ENCODE peak calls at places on chromosomes 4 and X, in ten cellular contexts. G, S, M, X, B, V, A, H, P and K are unnamed samples.

GRCh38 chr4:69896530-69897116 is 34.2 kb upstream of the CSN1S1 start:
- DNase-seq in G (no peak), S (peak), M (no peak), X (peak), B (peak), V (no peak), A (no peak), H (no peak), P (no peak), K (no peak)

GRCh38 chr4:74133786-74134499 is 24.0 kb upstream of the MTHFD2L start:
- DNase-seq in G (peak), S (peak), M (peak), X (peak), B (peak), V (peak), A (peak), H (peak), P (peak), K (peak)

GRCh38 chr4:72295966-72296557 is 264.3 kb downstream of the NPFFR2 start:
- DNase-seq in G (peak), S (peak), M (no peak), X (peak), B (peak), V (no peak), A (no peak), H (no peak), P (peak), K (no peak)

GRCh38 chr4:161546902-161547301 is 616.9 kb downstream of the FSTL5 start:
- DNase-seq in G (no peak), S (no peak), M (no peak), X (peak), B (no peak), V (no peak), A (no peak), H (no peak), P (no peak), K (no peak)

GRCh38 chrX:153525451-153525850 is 8.0 kb downstream of the ATP2B3 start:
- DNase-seq in G (no peak), S (no peak), M (no peak), X (no peak), B (no peak), V (no peak), A (no peak), H (no peak), P (no peak), K (no peak)

GRCh38 chr4:187929024-187929423 is 66.5 kb upstream of the ZFP42 start:
- DNase-seq in G (no peak), S (peak), M (no peak), X (no peak), B (no peak), V (no peak), A (no peak), H (no peak), P (peak), K (no peak)

GRCh38 chrX:1205681-1206611 is 6.5 kb downstream of the CRLF2 start:
- DNase-seq in G (peak), S (peak), M (no peak), X (peak), B (no peak), V (no peak), A (no peak), H (no peak), P (peak), K (peak)

GRCh38 chr4:159384619-159385018 is 281.7 kb downstream of the RAPGEF2 start:
- DNase-seq in G (no peak), S (no peak), M (no peak), X (peak), B (no peak), V (no peak), A (no peak), H (no peak), P (peak), K (no peak)

GRCh38 chr4:140094701-140095420 is 59.1 kb downstream of the MAML3 start:
- DNase-seq in G (no peak), S (peak), M (peak), X (peak), B (no peak), V (peak), A (peak), H (peak), P (no peak), K (no peak)

GRCh38 chr4:89307446-89308160 is at the start of gene GPRIN3:
- DNase-seq in G (peak), S (peak), M (peak), X (peak), B (no peak), V (peak), A (peak), H (peak), P (peak), K (no peak)

GRCh38 chr4:89305712-89306437 is 1.7 kb downstream of the GPRIN3 start:
- DNase-seq in G (peak), S (peak), M (no peak), X (peak), B (no peak), V (no peak), A (no peak), H (no peak), P (no peak), K (no peak)

GRCh38 chr4:89307185-89307445 is 485 bp downstream of the GPRIN3 start:
- DNase-seq in G (no peak), S (no peak), M (no peak), X (no peak), B (no peak), V (no peak), A (no peak), H (no peak), P (no peak), K (no peak)

GRCh38 chr4:89306486-89307184 is 965 bp downstream of the GPRIN3 start:
- DNase-seq in G (no peak), S (peak), M (no peak), X (no peak), B (no peak), V (no peak), A (no peak), H (no peak), P (no peak), K (no peak)

DNA sequence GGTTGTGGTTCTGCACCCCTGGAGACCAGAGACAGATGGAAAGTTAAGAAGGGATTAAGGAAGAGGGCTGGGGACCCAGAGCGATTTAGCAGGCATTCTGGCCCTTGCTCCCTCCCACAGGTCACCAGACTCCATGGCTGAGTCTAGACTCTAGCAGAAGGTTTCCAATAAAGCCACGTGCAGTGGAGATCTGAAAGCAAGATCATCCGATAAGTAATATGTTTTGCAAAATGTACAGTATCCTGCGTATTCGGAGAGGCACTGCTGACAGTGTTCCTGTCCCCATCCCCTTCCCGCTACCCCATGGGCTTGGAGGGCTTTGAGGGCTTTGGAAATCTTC is 531 bp upstream of the GPRIN3 start:
- DNase-seq in G (no peak), S (no peak), M (no peak), X (peak), B (no peak), V (no peak), A (no peak), H (no peak), P (no peak), K (no peak)
- H3K27ac ChIP-seq in G (no peak), S (peak), M (peak), X (no peak), B (no peak), V (peak), A (peak), H (no peak), P (no peak), K (no peak)

DNA sequence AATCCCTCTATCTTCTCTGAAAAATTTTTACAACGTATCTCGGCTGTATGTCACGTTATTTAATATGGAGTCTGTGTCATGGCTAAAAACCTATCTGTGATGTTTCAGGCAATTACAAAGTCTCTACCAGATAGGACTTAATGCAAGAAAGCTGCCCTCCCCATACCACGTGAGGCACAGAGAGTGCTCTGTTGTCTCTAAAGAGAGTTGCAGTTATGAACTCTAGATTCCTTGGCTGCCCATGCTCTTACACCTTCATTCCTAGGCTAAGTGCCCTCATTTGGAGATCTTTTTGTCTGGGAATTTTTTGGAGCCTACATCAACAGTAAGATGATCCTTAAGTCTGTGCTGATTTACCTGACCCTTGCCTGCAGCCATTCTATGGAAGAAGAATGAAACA is 935.9 kb downstream of the C4orf33 start:
- DNase-seq in G (no peak), S (no peak), M (no peak), X (no peak), B (no peak), V (no peak), A (no peak), H (no peak), P (no peak), K (no peak)
- TF ChIP-seq CTCF in G (no peak), S (no peak), M (no peak), X (no peak), B (no peak), V (no peak), A (no peak), H (no peak), P (no peak), K (no peak)

GRCh38 chr4:152458801-152459302 is 77.0 kb downstream of the FBXW7 start:
- DNase-seq in G (no peak), S (no peak), M (no peak), X (peak), B (peak), V (no peak), A (no peak), H (no peak), P (no peak), K (no peak)
- H3K27ac ChIP-seq in G (no peak), S (no peak), M (no peak), X (no peak), B (no peak), V (peak), A (no peak), H (no peak), P (no peak), K (no peak)

GRCh38 chrX:24842486-24842885 is 148.8 kb downstream of the POLA1 start:
- DNase-seq in G (no peak), S (no peak), M (no peak), X (no peak), B (no peak), V (no peak), A (no peak), H (no peak), P (peak), K (no peak)

GRCh38 chrX:24839331-24839730 is 145.6 kb downstream of the POLA1 start:
- DNase-seq in G (no peak), S (no peak), M (no peak), X (no peak), B (no peak), V (no peak), A (no peak), H (no peak), P (no peak), K (peak)

GRCh38 chrX:24837966-24838365 is 144.2 kb downstream of the POLA1 start:
- DNase-seq in G (no peak), S (no peak), M (no peak), X (no peak), B (no peak), V (no peak), A (no peak), H (no peak), P (no peak), K (no peak)

GRCh38 chrX:24833695-24834094 is 140.0 kb downstream of the POLA1 start:
- DNase-seq in G (no peak), S (no peak), M (no peak), X (no peak), B (no peak), V (no peak), A (no peak), H (no peak), P (no peak), K (no peak)

GRCh38 chrX:24838624-24839023 is 144.9 kb downstream of the POLA1 start:
- DNase-seq in G (peak), S (peak), M (no peak), X (peak), B (no peak), V (no peak), A (no peak), H (no peak), P (peak), K (peak)
- TF ChIP-seq CTCF in G (peak), S (peak), M (peak), X (no peak), B (peak), V (peak), A (peak), H (peak), P (peak), K (peak)

GRCh38 chr4:8732092-8732491 is 139.5 kb downstream of the CPZ start:
- DNase-seq in G (no peak), S (no peak), M (peak), X (no peak), B (no peak), V (no peak), A (no peak), H (no peak), P (no peak), K (no peak)
- H3K27ac ChIP-seq in G (no peak), S (no peak), M (no peak), X (no peak), B (no peak), V (no peak), A (no peak), H (no peak), P (no peak), K (no peak)

GRCh38 chrX:40284852-40285251 is 187.1 kb upstream of the BCOR start:
- DNase-seq in G (no peak), S (no peak), M (no peak), X (no peak), B (no peak), V (no peak), A (no peak), H (no peak), P (no peak), K (no peak)
- TF ChIP-seq CTCF in G (no peak), S (no peak), M (no peak), X (no peak), B (no peak), V (no peak), A (no peak), H (no peak), P (no peak), K (peak)

GRCh38 chr4:7383251-7383650 is 51.5 kb downstream of the PSAPL1 start:
- DNase-seq in G (no peak), S (no peak), M (peak), X (no peak), B (no peak), V (no peak), A (no peak), H (peak), P (no peak), K (no peak)

GRCh38 chr4:7387925-7388324 is 46.8 kb downstream of the PSAPL1 start:
- DNase-seq in G (no peak), S (no peak), M (no peak), X (no peak), B (no peak), V (no peak), A (no peak), H (peak), P (no peak), K (no peak)

GRCh38 chr4:7384003-7384928 is 50.5 kb downstream of the PSAPL1 start:
- DNase-seq in G (no peak), S (no peak), M (peak), X (no peak), B (no peak), V (no peak), A (no peak), H (peak), P (no peak), K (no peak)

GRCh38 chr4:7382634-7383014 is 52.1 kb downstream of the PSAPL1 start:
- DNase-seq in G (no peak), S (no peak), M (no peak), X (no peak), B (no peak), V (no peak), A (no peak), H (peak), P (no peak), K (no peak)

DNA sequence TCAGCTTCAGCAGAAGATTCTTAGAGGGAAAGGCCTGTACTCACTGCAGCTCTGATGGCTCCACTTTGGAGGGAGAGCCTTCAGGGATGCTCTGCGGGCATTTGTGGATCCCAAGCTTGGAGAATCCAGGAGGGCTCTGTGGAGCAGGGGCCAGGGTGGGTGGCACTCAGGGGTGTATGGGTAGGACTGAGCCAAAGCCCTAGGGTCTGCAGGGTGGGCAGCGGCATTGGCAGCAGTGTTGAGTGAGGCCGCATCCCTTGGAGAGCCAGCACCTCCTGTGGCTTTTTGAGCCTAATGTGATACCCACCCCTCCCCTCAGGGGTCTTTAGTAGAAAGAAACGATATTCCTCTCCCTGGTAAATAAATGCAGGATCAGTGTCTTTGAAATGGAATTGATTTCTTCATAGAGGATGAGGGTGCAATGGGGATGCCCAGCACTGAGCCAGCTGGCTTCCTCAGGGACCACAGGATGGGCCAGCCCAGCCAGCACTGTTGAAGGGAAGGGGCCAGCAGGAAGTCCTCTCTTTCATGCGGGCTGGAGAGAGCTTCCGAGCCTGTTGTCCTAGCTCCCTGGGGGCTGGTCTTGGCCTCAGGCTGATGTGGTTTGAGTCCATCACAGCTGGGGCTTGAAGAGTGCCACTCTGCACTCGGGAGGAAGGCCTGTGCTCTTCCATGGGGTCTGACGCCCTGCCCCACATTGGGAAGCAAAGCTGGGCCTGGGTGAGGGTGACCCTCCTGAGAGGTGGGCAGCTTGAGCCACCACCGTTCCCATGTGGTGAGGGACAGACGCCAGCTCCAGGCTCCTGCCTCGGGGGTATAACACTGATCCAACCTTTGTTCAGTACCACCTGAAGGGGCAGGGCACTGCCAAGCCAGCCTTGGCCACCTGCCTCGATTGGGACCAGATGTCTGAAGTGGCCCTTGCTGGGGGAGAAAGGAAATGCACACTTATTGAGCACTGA is 49.5 kb downstream of the PSAPL1 start:
- DNase-seq in G (no peak), S (no peak), M (peak), X (no peak), B (no peak), V (no peak), A (no peak), H (peak), P (no peak), K (no peak)
- H3K27ac ChIP-seq in G (no peak), S (no peak), M (no peak), X (no peak), B (no peak), V (no peak), A (no peak), H (no peak), P (no peak), K (no peak)

GRCh38 chr4:121875663-121876062 is 5.4 kb upstream of the BBS7 start:
- DNase-seq in G (no peak), S (no peak), M (no peak), X (no peak), B (no peak), V (no peak), A (no peak), H (no peak), P (no peak), K (no peak)

GRCh38 chr4:121879135-121879534 is 8.9 kb upstream of the BBS7 start:
- DNase-seq in G (no peak), S (no peak), M (no peak), X (no peak), B (no peak), V (no peak), A (no peak), H (no peak), P (no peak), K (no peak)

GRCh38 chr4:121876070-121876469 is 5.8 kb upstream of the BBS7 start:
- DNase-seq in G (no peak), S (no peak), M (no peak), X (no peak), B (no peak), V (no peak), A (no peak), H (no peak), P (no peak), K (no peak)

GRCh38 chr4:121873604-121874003 is 3.3 kb upstream of the BBS7 start:
- DNase-seq in G (no peak), S (no peak), M (no peak), X (no peak), B (no peak), V (no peak), A (no peak), H (no peak), P (no peak), K (no peak)

GRCh38 chr4:121876976-121877773 is 6.9 kb upstream of the BBS7 start:
- DNase-seq in G (no peak), S (no peak), M (no peak), X (no peak), B (no peak), V (no peak), A (no peak), H (no peak), P (peak), K (no peak)
- TF ChIP-seq CTCF in G (no peak), S (no peak), M (no peak), X (no peak), B (no peak), V (no peak), A (no peak), H (no peak), P (no peak), K (no peak)

GRCh38 chr4:108058685-108059440 is 69.2 kb downstream of the HADH start:
- DNase-seq in G (peak), S (no peak), M (no peak), X (peak), B (peak), V (no peak), A (no peak), H (no peak), P (no peak), K (peak)
- H3K27ac ChIP-seq in G (no peak), S (no peak), M (no peak), X (no peak), B (no peak), V (no peak), A (no peak), H (no peak), P (no peak), K (no peak)

DNA sequence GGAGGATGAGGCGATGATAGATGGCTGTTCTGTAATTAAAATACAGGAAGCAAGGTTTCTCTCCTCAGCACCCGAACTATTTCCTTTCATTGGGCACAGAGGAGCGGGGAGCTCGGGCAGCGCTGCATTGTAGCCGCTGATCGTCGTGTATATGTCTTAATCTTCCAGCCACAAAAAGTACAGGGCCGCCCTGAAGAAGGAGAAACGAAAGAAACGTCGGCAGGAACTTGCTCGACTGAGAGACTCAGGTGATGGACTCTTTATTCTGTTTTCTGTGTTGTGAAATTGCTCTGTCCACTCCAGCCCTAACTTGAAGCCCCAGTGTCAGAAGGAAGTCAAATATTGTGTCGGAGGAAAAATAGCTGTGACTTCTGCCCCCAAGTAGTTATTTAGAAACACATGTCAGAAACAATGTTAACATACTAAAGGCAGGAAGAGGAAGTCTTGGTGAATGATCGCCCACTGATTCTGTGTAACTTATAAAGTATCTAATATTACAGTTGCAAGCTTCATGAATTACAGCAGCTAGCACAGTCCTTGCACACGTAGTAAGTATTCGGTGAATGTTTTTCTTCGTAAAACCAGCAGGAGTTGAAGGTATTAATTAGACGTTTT is 589 bp downstream of the ZRSR2 start:
- DNase-seq in G (no peak), S (peak), M (no peak), X (peak), B (no peak), V (no peak), A (no peak), H (no peak), P (peak), K (no peak)
- TF ChIP-seq CTCF in G (no peak), S (no peak), M (no peak), X (no peak), B (no peak), V (no peak), A (no peak), H (no peak), P (no peak), K (no peak)